ENCODE peak calls at places on chromosome 1, in six cellular contexts. P is RCC 7860; I is stimulated activated CD4-positive, alpha-beta T cell treated with anti-CD3 and anti-CD28 coated beads, Interleukin-1b, Interleukin-23, amount 100 ng/mL, for 4 hours; H is ACHN; F is activated gamma-delta T cell; W is HuH-7. R is an unnamed sample.

GRCh38 chr1:154418062-154418897 is 13.1 kb downstream of the IL6R start:
- DNase-seq in P (peak; percentile 86), I (no peak), H (no peak), F (no peak), W (peak; percentile 66), R (peak; percentile 94)

GRCh38 chr1:161956097-161956496 is 67.6 kb downstream of the OLFML2B start:
- DNase-seq in P (no peak), I (no peak), H (no peak), F (no peak), W (no peak), R (no peak)

GRCh38 chr1:31072304-31072746 is 6.8 kb upstream of the PUM1 start:
- DNase-seq in P (no peak), I (no peak), H (no peak), F (no peak), W (no peak), R (no peak)

GRCh38 chr1:53266038-53266437 is 27.7 kb upstream of the MAGOH start:
- DNase-seq in P (no peak), I (no peak), H (peak; percentile 23), F (no peak), W (peak; percentile 48), R (peak; percentile 14)

GRCh38 chr1:55446351-55446750 is 231.2 kb upstream of the USP24 start:
- DNase-seq in P (no peak), I (no peak), H (no peak), F (no peak), W (no peak), R (no peak)

GRCh38 chr1:184422490-184423233 is 35.8 kb downstream of the C1orf21 start:
- DNase-seq in P (no peak), I (no peak), H (no peak), F (no peak), W (no peak), R (no peak)

GRCh38 chr1:158095737-158096335 is 84.9 kb upstream of the CD1D start:
- DNase-seq in P (peak; percentile 34), I (no peak), H (peak; percentile 60), F (no peak), W (peak; percentile 22), R (peak; percentile 43)

GRCh38 chr1:37047487-37047886 is 13.2 kb upstream of the GRIK3 start:
- DNase-seq in P (no peak), I (no peak), H (no peak), F (no peak), W (no peak), R (no peak)

GRCh38 chr1:163697137-163697536 is 375.4 kb downstream of the NUF2 start:
- DNase-seq in P (no peak), I (no peak), H (no peak), F (no peak), W (no peak), R (no peak)

GRCh38 chr1:88333301-88333700 is 350.8 kb upstream of the PKN2 start:
- DNase-seq in P (no peak), I (no peak), H (no peak), F (no peak), W (no peak), R (no peak)

GRCh38 chr1:151266315-151266714 is 11.8 kb downstream of the PSMD4 start:
- DNase-seq in P (no peak), I (no peak), H (no peak), F (no peak), W (no peak), R (no peak)

GRCh38 chr1:21621051-21621450 is 48.1 kb downstream of the RAP1GAP start:
- DNase-seq in P (no peak), I (no peak), H (no peak), F (no peak), W (no peak), R (no peak)

GRCh38 chr1:29122987-29123870 is 474 bp downstream of the TMEM200B start:
- DNase-seq in P (no peak), I (peak; percentile 22), H (peak; percentile 27), F (no peak), W (peak; percentile 55), R (peak; percentile 24)

GRCh38 chr1:153288634-153289275 is 24.0 kb downstream of the PGLYRP3 start:
- DNase-seq in P (no peak), I (peak; percentile 11), H (peak; percentile 21), F (no peak), W (peak; percentile 59), R (peak; percentile 60)

GRCh38 chr1:77313491-77313890 is 31.7 kb downstream of the AK5 start:
- DNase-seq in P (no peak), I (peak; percentile 1), H (peak; percentile 53), F (no peak), W (peak; percentile 17), R (peak; percentile 56)

GRCh38 chr1:27009601-27010197 is 3.0 kb downstream of the TENT5B start:
- DNase-seq in P (no peak), I (no peak), H (no peak), F (no peak), W (no peak), R (no peak)

GRCh38 chr1:64598100-64598571 is 128.2 kb downstream of the CACHD1 start:
- DNase-seq in P (peak; percentile 84), I (no peak), H (peak; percentile 80), F (no peak), W (no peak), R (peak; percentile 4)

GRCh38 chr1:59990470-59990869 is 63.9 kb upstream of the CYP2J2 start:
- DNase-seq in P (no peak), I (no peak), H (no peak), F (no peak), W (no peak), R (no peak)

GRCh38 chr1:85801520-85801919 is 93.3 kb upstream of the ZNHIT6 start:
- DNase-seq in P (no peak), I (no peak), H (no peak), F (no peak), W (no peak), R (no peak)

GRCh38 chr1:38908821-38909220 is 27.4 kb upstream of the GJA9 start:
- DNase-seq in P (no peak), I (no peak), H (no peak), F (no peak), W (no peak), R (no peak)

GRCh38 chr1:160491017-160491416 is 32.0 kb downstream of the SLAMF6 start:
- DNase-seq in P (no peak), I (no peak), H (no peak), F (no peak), W (no peak), R (no peak)

GRCh38 chr1:229758101-229759036 is 132.3 kb downstream of the URB2 start:
- DNase-seq in P (peak; percentile 50), I (no peak), H (no peak), F (no peak), W (no peak), R (no peak)

GRCh38 chr1:19113362-19114092 is 96.5 kb downstream of the UBR4 start:
- DNase-seq in P (peak; percentile 55), I (no peak), H (peak; percentile 61), F (no peak), W (peak; percentile 62), R (peak; percentile 42)

GRCh38 chr1:59570524-59570923 is 244.2 kb upstream of the HOOK1 start:
- DNase-seq in P (no peak), I (no peak), H (no peak), F (no peak), W (no peak), R (no peak)

GRCh38 chr1:59013276-59013927 is 229.6 kb upstream of the JUN start:
- DNase-seq in P (peak; percentile 40), I (no peak), H (peak; percentile 13), F (no peak), W (peak; percentile 8), R (no peak)

GRCh38 chr1:161367684-161368398 is at the start of gene CFAP126:
- DNase-seq in P (peak; percentile 56), I (no peak), H (peak; percentile 86), F (no peak), W (peak; percentile 55), R (peak; percentile 57)

GRCh38 chr1:12053752-12054548 is 9.2 kb upstream of the TNFRSF8 start:
- DNase-seq in P (no peak), I (no peak), H (no peak), F (no peak), W (no peak), R (no peak)

GRCh38 chr1:180195916-180196315 is 34.1 kb upstream of the LHX4 start:
- DNase-seq in P (no peak), I (no peak), H (no peak), F (no peak), W (no peak), R (no peak)

R was measured in Calu3.